ENCODE peak calls at places on chromosomes 7 and 10, in eight cellular contexts. R is T-helper 1 cell, F is dorsolateral prefrontal cortex, E is GM18507, P is left colon, L is tibial artery, M is neuronal stem cell, H is fibroblast of lung. A is an unnamed sample.

GRCh38 chr7:91181949-91182348 is 82.3 kb upstream of the FZD1 start:
- DNase-seq in R (no peak), F (no peak), E (no peak), P (no peak), L (no peak), M (no peak), H (no peak), A (no peak)

GRCh38 chr7:155734445-155734809 is 77.8 kb downstream of the SHH start:
- DNase-seq in R (no peak), F (no peak), E (no peak), P (no peak), L (no peak), M (no peak), H (no peak), A (no peak)

GRCh38 chr7:44824894-44825526 is 22.9 kb downstream of the H2AZ2 start:
- DNase-seq in R (no peak), F (no peak), E (no peak), P (no peak), L (no peak), M (no peak), H (no peak), A (no peak)

GRCh38 chr7:7565746-7566650 is 686 bp upstream of the MIOS start:
- DNase-seq in R (no peak), F (no peak), E (no peak), P (peak; percentile 47), L (no peak), M (no peak), H (no peak), A (no peak)

GRCh38 chr7:124553485-124553884 is 212.1 kb downstream of the GPR37 start:
- DNase-seq in R (no peak), F (no peak), E (no peak), P (no peak), L (no peak), M (no peak), H (no peak), A (no peak)

GRCh38 chr7:106381252-106381651 is 96.5 kb upstream of the NAMPT start:
- DNase-seq in R (no peak), F (no peak), E (no peak), P (no peak), L (no peak), M (no peak), H (no peak), A (no peak)

GRCh38 chr7:106285801-106286492 is 1.2 kb upstream of the NAMPT start:
- DNase-seq in R (no peak), F (no peak), E (peak; percentile 50), P (no peak), L (no peak), M (no peak), H (peak; percentile 86), A (peak; percentile 87)

GRCh38 chr7:18855796-18856195 is 261.6 kb downstream of the TWIST1 start:
- DNase-seq in R (no peak), F (no peak), E (no peak), P (no peak), L (no peak), M (no peak), H (peak; percentile 26), A (no peak)

GRCh38 chr10:112981553-112981952 is 31.5 kb downstream of the TCF7L2 start:
- DNase-seq in R (no peak), F (no peak), E (peak; percentile 39), P (no peak), L (no peak), M (no peak), H (no peak), A (peak; percentile 89)

GRCh38 chr7:7271094-7271874 is 88.9 kb downstream of the C1GALT1 start:
- DNase-seq in R (no peak), F (no peak), E (no peak), P (no peak), L (no peak), M (no peak), H (no peak), A (no peak)

GRCh38 chr7:119929891-119930290 is 343.1 kb upstream of the KCND2 start:
- DNase-seq in R (no peak), F (no peak), E (no peak), P (no peak), L (no peak), M (no peak), H (peak; percentile 8), A (no peak)

GRCh38 chr7:157690833-157691382 is 354.1 kb downstream of the DNAJB6 start:
- DNase-seq in R (no peak), F (peak; percentile 68), E (no peak), P (peak; percentile 44), L (peak; percentile 65), M (peak; percentile 92), H (peak; percentile 57), A (no peak)

GRCh38 chr7:73880755-73881328 is 19.9 kb downstream of the TMEM270 start:
- DNase-seq in R (no peak), F (no peak), E (no peak), P (no peak), L (no peak), M (no peak), H (no peak), A (no peak)

GRCh38 chr10:3186365-3186764 is 13.8 kb upstream of the PITRM1 start:
- DNase-seq in R (no peak), F (no peak), E (no peak), P (no peak), L (no peak), M (no peak), H (no peak), A (no peak)

GRCh38 chr7:3461923-3462322 is 160.9 kb downstream of the SDK1 start:
- DNase-seq in R (peak; percentile 18), F (no peak), E (no peak), P (no peak), L (no peak), M (no peak), H (no peak), A (no peak)

GRCh38 chr7:116227678-116228239 is 17.4 kb downstream of the TES start:
- DNase-seq in R (no peak), F (no peak), E (no peak), P (no peak), L (no peak), M (no peak), H (peak; percentile 85), A (no peak)

GRCh38 chr7:25951414-25952276 is 200.4 kb upstream of the NFE2L3 start:
- DNase-seq in R (no peak), F (no peak), E (no peak), P (no peak), L (no peak), M (peak; percentile 56), H (peak; percentile 5), A (no peak)

GRCh38 chr7:2043316-2044039 is 189.3 kb downstream of the MAD1L1 start:
- DNase-seq in R (no peak), F (no peak), E (no peak), P (peak; percentile 14), L (peak; percentile 54), M (no peak), H (no peak), A (no peak)

GRCh38 chr10:66239062-66239461 is 686.8 kb upstream of the LRRTM3 start:
- DNase-seq in R (no peak), F (no peak), E (no peak), P (no peak), L (no peak), M (no peak), H (no peak), A (no peak)

GRCh38 chr10:30553625-30554442 is 75.7 kb downstream of the LYZL2 start:
- DNase-seq in R (no peak), F (no peak), E (no peak), P (peak; percentile 89), L (peak; percentile 84), M (peak; percentile 8), H (peak; percentile 70), A (no peak)

GRCh38 chr10:132679217-132679595 is 106.7 kb downstream of the NKX6-2 start:
- DNase-seq in R (no peak), F (peak; percentile 26), E (no peak), P (peak; percentile 8), L (peak; percentile 45), M (no peak), H (no peak), A (no peak)

GRCh38 chr10:43306899-43307298 is 40.0 kb upstream of the RASGEF1A start:
- DNase-seq in R (no peak), F (no peak), E (no peak), P (no peak), L (peak; percentile 7), M (no peak), H (no peak), A (no peak)

GRCh38 chr7:137337902-137338301 is 5.6 kb downstream of the PTN start:
- DNase-seq in R (no peak), F (no peak), E (no peak), P (no peak), L (no peak), M (no peak), H (no peak), A (no peak)

GRCh38 chr10:122461729-122462532 is 578 bp downstream of the HTRA1 start:
- DNase-seq in R (no peak), F (no peak), E (no peak), P (no peak), L (peak; percentile 74), M (no peak), H (no peak), A (no peak)

GRCh38 chr7:47610506-47611044 is 28.7 kb upstream of the TNS3 start:
- DNase-seq in R (no peak), F (no peak), E (no peak), P (no peak), L (no peak), M (no peak), H (peak; percentile 90), A (no peak)

GRCh38 chr7:56074371-56074791 is 10.3 kb downstream of the SUMF2 start:
- DNase-seq in R (no peak), F (peak; percentile 78), E (peak; percentile 54), P (peak; percentile 87), L (peak; percentile 95), M (peak; percentile 82), H (peak; percentile 77), A (no peak)

GRCh38 chr10:4651404-4652037 is 174.5 kb upstream of the AKR1E2 start:
- DNase-seq in R (no peak), F (no peak), E (no peak), P (no peak), L (no peak), M (no peak), H (peak; percentile 27), A (no peak)

GRCh38 chr10:35259769-35260397 is 76.4 kb upstream of the CCNY start:
- DNase-seq in R (no peak), F (no peak), E (no peak), P (no peak), L (no peak), M (no peak), H (peak; percentile 83), A (no peak)

A was measured in GM12878.